ENCODE peak calls at places on chromosomes 1 and 21, in four cellular contexts. Q, M, S and F are unnamed samples.
A peak's percentile ranks its signal among the peaks of the same experiment; 100 is the strongest.

GRCh38 chr1:225962440-225962975 is 21.5 kb upstream of the LEFTY2 start:
- DNase-seq in Q (no peak), M (peak; percentile 91), S (peak; percentile 67), F (no peak)

GRCh38 chr1:40736085-40736531 is 44.6 kb downstream of the NFYC start:
- DNase-seq in Q (peak; percentile 86), M (peak; percentile 78), S (no peak), F (no peak)

GRCh38 chr1:223297800-223298199 is 66.2 kb downstream of the SUSD4 start:
- DNase-seq in Q (no peak), M (no peak), S (no peak), F (no peak)

GRCh38 chr1:11156958-11157357 is 32.2 kb upstream of the ANGPTL7 start:
- DNase-seq in Q (no peak), M (no peak), S (no peak), F (no peak)

GRCh38 chr1:54564312-54565112 is 16.5 kb downstream of the ACOT11 start:
- DNase-seq in Q (no peak), M (peak; percentile 66), S (peak; percentile 80), F (peak; percentile 89)

GRCh38 chr1:154141240-154141639 is 13.6 kb downstream of the NUP210L start:
- DNase-seq in Q (peak; percentile 42), M (no peak), S (no peak), F (no peak)

GRCh38 chr1:153429266-153430165 is 13.2 kb downstream of the S100A7A start:
- DNase-seq in Q (no peak), M (no peak), S (no peak), F (no peak)

GRCh38 chr1:247079141-247079874 is 697 bp upstream of the ZNF670 start:
- DNase-seq in Q (no peak), M (no peak), S (no peak), F (no peak)

GRCh38 chr1:203524824-203525223 is 30.9 kb downstream of the OPTC start:
- DNase-seq in Q (no peak), M (no peak), S (no peak), F (no peak)

GRCh38 chr1:205438213-205439158 is 16.6 kb upstream of the LEMD1 start:
- DNase-seq in Q (peak; percentile 68), M (peak; percentile 98), S (peak; percentile 84), F (peak; percentile 31)

GRCh38 chr1:242847390-242847993 is 323.0 kb upstream of the PLD5 start:
- DNase-seq in Q (peak; percentile 12), M (no peak), S (no peak), F (peak; percentile 19)

GRCh38 chr21:34782666-34783365 is 114.0 kb downstream of the CLIC6 start:
- DNase-seq in Q (no peak), M (no peak), S (no peak), F (no peak)

GRCh38 chr21:34774750-34775149 is 106.0 kb downstream of the CLIC6 start:
- DNase-seq in Q (no peak), M (no peak), S (no peak), F (peak; percentile 24)

GRCh38 chr21:34775793-34776192 is 107.0 kb downstream of the CLIC6 start:
- DNase-seq in Q (peak; percentile 50), M (no peak), S (no peak), F (no peak)

GRCh38 chr21:34781508-34781907 is 112.7 kb downstream of the CLIC6 start:
- DNase-seq in Q (no peak), M (no peak), S (no peak), F (no peak)

GRCh38 chr21:34779860-34780259 is 111.1 kb downstream of the CLIC6 start:
- DNase-seq in Q (no peak), M (no peak), S (no peak), F (no peak)
- H3K27me3 ChIP-seq in Q (no peaks in the 10 kb centered on the region), M (no peaks in the 10 kb centered on the region), S (no peaks in the 10 kb centered on the region), F (no peaks in the 10 kb centered on the region)

GRCh38 chr1:27161594-27161993 is 6.7 kb upstream of the SLC9A1 start:
- DNase-seq in Q (no peak), M (no peak), S (no peak), F (no peak)
- H3K4me3 ChIP-seq in Q (no peak overlapping the region), M (no peak overlapping the region), S (no peak overlapping the region), F (no peak overlapping the region)

DNA sequence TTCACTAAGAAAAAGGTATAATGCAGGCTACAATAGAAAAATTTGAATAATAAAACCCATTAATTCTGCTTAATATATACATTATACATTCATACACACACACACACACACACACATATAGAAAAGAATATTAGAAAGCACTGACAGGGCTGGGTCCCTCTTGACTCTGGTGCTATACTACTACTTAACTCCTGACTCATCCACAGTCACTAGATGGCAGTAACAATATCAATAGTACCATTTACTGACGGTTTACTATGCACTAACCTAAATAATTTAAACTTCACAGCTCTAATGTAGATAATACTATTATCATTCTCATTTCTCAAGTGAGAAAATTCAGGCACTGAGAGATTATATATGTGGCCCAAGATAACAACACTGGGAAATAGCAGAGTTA is 87.5 kb downstream of the COP1 start:
- DNase-seq in Q (peak; percentile 3), M (no peak), S (no peak), F (no peak)
- TF ChIP-seq CTCF in Q (no peak), M (peak; percentile 25), S (no peak), F (peak; percentile 31)

DNA sequence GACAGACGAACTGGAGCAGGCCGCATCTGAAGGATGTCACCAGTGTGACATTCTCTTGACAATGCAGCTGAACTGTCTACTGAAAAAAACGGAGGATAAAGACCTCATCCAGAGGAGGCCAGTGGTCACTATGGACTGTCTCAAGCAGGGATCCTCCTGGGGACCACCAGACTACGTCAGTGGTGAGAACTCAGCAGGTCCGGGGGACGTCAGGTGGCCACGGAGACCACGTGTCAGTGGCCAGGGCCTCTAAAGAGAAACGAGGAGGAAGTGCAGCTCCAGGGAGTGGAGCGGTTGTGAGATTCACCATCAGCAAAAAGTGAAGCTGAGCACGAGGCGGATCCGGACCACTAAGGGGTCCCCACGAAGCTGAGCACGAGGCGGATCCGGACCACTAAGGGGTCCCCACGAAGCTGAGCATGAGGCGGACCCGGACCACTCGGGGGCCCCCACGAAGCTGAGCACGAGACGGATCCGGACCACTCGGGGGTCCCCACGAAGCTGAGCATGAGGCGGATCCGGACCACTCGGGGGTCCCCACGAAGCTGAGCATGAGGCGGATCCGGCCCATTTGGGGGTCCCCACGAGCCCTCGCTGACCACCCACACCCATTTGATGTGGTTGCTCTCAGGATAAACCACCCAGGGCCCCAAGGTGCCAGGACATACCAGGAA is 13.5 kb upstream of the TMEM240 start:
- DNase-seq in Q (no peak), M (peak; percentile 65), S (no peak), F (no peak)
- H3K27me3 ChIP-seq in Q (no peaks in the 10 kb centered on the region), M (no peaks in the 10 kb centered on the region), S (no peaks in the 10 kb centered on the region), F (no peaks in the 10 kb centered on the region)

GRCh38 chr1:64135501-64136245 is 67.8 kb upstream of the UBE2U start:
- DNase-seq in Q (peak; percentile 15), M (no peak), S (no peak), F (no peak)

GRCh38 chr1:64133036-64133435 is 70.4 kb upstream of the UBE2U start:
- DNase-seq in Q (peak; percentile 92), M (peak; percentile 84), S (no peak), F (no peak)

GRCh38 chr1:64136749-64137568 is 66.5 kb upstream of the UBE2U start:
- DNase-seq in Q (peak; percentile 95), M (peak; percentile 69), S (peak; percentile 57), F (peak; percentile 72)

GRCh38 chr1:64137569-64137936 is 65.9 kb upstream of the UBE2U start:
- DNase-seq in Q (peak; percentile 20), M (no peak), S (no peak), F (no peak)

DNA sequence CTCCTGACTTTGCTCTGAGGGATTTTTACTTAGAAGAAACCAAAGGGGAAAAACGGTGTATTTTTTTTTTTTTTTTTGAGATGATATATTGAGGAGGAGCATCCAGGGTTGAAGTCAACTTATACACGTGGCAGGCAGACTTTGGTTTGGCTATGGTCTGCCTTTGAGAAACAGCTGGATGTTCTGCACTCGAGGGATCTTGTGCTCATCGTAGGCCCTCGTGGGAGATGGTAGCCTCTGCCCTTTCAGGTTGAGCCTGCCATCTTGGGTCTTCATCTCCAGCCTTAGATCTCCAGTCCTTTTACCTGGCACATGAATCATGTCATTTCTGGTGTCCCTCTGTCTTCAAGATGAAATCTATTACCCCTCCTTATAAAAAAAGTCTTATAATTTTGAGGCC is 67.1 kb upstream of the UBE2U start:
- DNase-seq in Q (no peak), M (no peak), S (no peak), F (no peak)
- H3K4me3 ChIP-seq in Q (no peak overlapping the region), M (no peak overlapping the region), S (no peak overlapping the region), F (no peak overlapping the region)

DNA sequence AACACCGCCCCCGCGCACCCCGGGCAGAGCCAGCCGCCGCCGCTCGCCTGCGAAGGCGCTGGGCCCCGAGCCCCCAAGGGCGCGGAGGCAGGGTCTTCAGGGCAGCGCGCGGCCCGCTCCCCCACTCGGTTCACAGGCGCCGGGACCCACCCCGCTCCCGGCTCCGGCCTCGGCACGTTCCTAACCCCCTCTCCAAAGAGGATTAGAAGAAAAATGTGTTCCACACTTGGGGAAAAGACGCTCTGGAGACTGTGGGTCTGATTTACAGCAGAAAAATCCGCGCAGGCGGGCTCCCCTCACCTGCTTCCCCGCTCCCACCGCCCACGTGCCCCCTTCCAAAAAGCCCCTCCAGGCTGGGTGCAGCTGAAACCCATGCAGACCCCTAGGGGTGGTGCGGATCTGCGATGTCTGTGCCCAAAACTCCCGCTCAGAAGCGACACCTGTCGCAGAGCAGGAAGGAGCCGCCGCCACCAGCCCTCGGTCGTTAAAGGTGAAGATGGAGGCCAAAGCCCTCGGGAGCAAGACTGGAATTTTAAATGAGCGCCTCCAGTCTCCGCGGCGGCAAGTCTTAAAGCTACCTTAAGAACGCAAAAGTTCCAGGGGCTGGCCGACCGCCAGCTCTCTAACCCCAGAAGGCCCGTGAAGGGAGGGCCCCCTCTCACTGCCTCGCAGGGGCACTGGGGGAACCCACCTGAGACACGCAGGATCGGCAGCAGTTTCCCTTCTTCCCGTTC is 624 bp upstream of the CHD5 start:
- DNase-seq in Q (no peak), M (no peak), S (no peak), F (no peak)
- TF ChIP-seq CTCF in Q (no peak), M (no peak), S (no peak), F (no peak)